ENCODE peak calls at places on chromosomes 13 and 19, in ten cellular contexts. M is CD8-positive, alpha-beta memory T cell; W is stomach; P is astrocyte of the spinal cord; B is ovary; U is right atrium auricular region; Q is AG09309; V is tibial artery; R is epithelial cell of esophagus; H is thoracic aorta. I is an unnamed sample.

GRCh38 chr13:35005051-35005450 is 63.0 kb downstream of the NBEA start:
- DNase-seq in M (no peak), W (no peak), P (no peak), B (no peak), U (no peak), Q (no peak), V (no peak), R (no peak), H (no peak), I (no peak)

GRCh38 chr19:42606660-42607351 is 12.1 kb upstream of the CEACAM8 start:
- DNase-seq in M (peak; percentile 9), W (peak; percentile 89), P (peak; percentile 5), B (no peak), U (no peak), Q (no peak), V (no peak), R (peak; percentile 72), H (no peak), I (no peak)

GRCh38 chr13:35465345-35465744 is 11.1 kb downstream of the MAB21L1 start:
- DNase-seq in M (no peak), W (no peak), P (no peak), B (no peak), U (no peak), Q (no peak), V (no peak), R (no peak), H (no peak), I (no peak)

GRCh38 chr19:42477933-42478332 is 35.2 kb upstream of the CXCL17 start:
- DNase-seq in M (no peak), W (no peak), P (no peak), B (no peak), U (no peak), Q (no peak), V (no peak), R (no peak), H (no peak), I (no peak)

GRCh38 chr13:66312312-66313087 is 917.6 kb downstream of the PCDH9 start:
- DNase-seq in M (no peak), W (peak; percentile 60), P (peak; percentile 92), B (no peak), U (no peak), Q (peak; percentile 27), V (no peak), R (peak; percentile 7), H (no peak), I (peak; percentile 81)

GRCh38 chr19:13014921-13015280 is 19.6 kb downstream of the NFIX start:
- DNase-seq in M (no peak), W (no peak), P (no peak), B (no peak), U (no peak), Q (no peak), V (no peak), R (no peak), H (no peak), I (no peak)

GRCh38 chr13:20192470-20193141 is at the start of gene GJB2:
- DNase-seq in M (no peak), W (peak; percentile 48), P (no peak), B (no peak), U (no peak), Q (no peak), V (no peak), R (peak; percentile 65), H (no peak), I (no peak)

GRCh38 chr19:45249261-45250033 is 1.6 kb upstream of the MARK4 start:
- DNase-seq in M (no peak), W (no peak), P (no peak), B (no peak), U (no peak), Q (no peak), V (no peak), R (peak; percentile 35), H (no peak), I (no peak)

GRCh38 chr13:77896536-77896935 is 22.1 kb downstream of the EDNRB start:
- DNase-seq in M (no peak), W (no peak), P (peak; percentile 51), B (no peak), U (peak; percentile 85), Q (no peak), V (no peak), R (no peak), H (no peak), I (peak; percentile 93)

GRCh38 chr13:74696148-74696922 is 562.1 kb upstream of the KLF12 start:
- DNase-seq in M (no peak), W (no peak), P (no peak), B (no peak), U (no peak), Q (no peak), V (no peak), R (no peak), H (no peak), I (no peak)

DNA sequence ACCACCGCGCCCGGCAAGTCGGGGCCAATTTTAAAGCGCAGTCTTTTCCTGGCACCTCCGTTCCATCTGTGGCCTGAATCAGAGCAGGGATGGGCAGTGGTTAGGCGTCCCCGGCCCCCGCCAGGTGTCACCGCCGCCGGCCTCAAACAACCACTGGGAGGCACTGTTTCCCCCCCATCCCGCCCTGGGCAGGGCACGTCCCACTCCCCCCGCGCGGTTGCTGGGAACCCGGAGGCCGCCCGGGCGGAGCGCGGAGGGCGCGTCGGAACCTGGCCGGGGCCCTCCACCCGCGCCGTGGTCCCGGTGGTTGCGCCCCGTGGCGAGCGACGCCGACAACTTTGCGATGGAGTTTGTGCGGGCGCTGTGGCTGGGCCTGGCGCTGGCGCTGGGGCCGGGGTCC is at the start of gene GRIN3B:
- DNase-seq in M (peak; percentile 47), W (peak; percentile 60), P (peak; percentile 35), B (no peak), U (no peak), Q (no peak), V (no peak), R (peak; percentile 76), H (no peak), I (no peak)
- H3K4me3 ChIP-seq in M (no peak within 1 kb of the TSS), W (no peak within 1 kb of the TSS), P (no peak within 1 kb of the TSS), B (no peak within 1 kb of the TSS), U (no peak within 1 kb of the TSS), Q (no peak within 1 kb of the TSS), V (peak within 1 kb of the TSS; percentile 26), R (no peak within 1 kb of the TSS), H (peak within 1 kb of the TSS; percentile 37), I (peak within 1 kb of the TSS; percentile 34)

GRCh38 chr13:44373601-44374347 is at the start of gene SERP2:
- DNase-seq in M (no peak), W (no peak), P (peak; percentile 32), B (peak; percentile 51), U (no peak), Q (no peak), V (no peak), R (no peak), H (no peak), I (no peak)
- H3K4me3 ChIP-seq in M (no peak within 1 kb of the TSS), W (peak within 1 kb of the TSS; percentile 61), P (peak within 1 kb of the TSS; percentile 37), B (peak within 1 kb of the TSS; percentile 51), U (peak within 1 kb of the TSS; percentile 55), Q (peak within 1 kb of the TSS; percentile 35), V (peak within 1 kb of the TSS; percentile 72), R (peak within 1 kb of the TSS; percentile 21), H (peak within 1 kb of the TSS; percentile 84), I (peak within 1 kb of the TSS; percentile 52)

GRCh38 chr13:41052441-41052840 is 8.9 kb upstream of the WBP4 start:
- DNase-seq in M (no peak), W (no peak), P (no peak), B (no peak), U (no peak), Q (no peak), V (no peak), R (no peak), H (no peak), I (no peak)

GRCh38 chr13:41054919-41055619 is 6.2 kb upstream of the WBP4 start:
- DNase-seq in M (no peak), W (no peak), P (no peak), B (no peak), U (no peak), Q (no peak), V (no peak), R (no peak), H (no peak), I (no peak)

GRCh38 chr13:41056194-41056593 is 5.1 kb upstream of the WBP4 start:
- DNase-seq in M (no peak), W (no peak), P (no peak), B (no peak), U (no peak), Q (no peak), V (no peak), R (no peak), H (no peak), I (no peak)

GRCh38 chr13:41054212-41054877 is 7.0 kb upstream of the WBP4 start:
- DNase-seq in M (peak; percentile 39), W (no peak), P (peak; percentile 61), B (no peak), U (no peak), Q (peak; percentile 67), V (no peak), R (peak; percentile 65), H (no peak), I (no peak)

GRCh38 chr13:41053384-41053826 is 7.9 kb upstream of the WBP4 start:
- DNase-seq in M (no peak), W (no peak), P (no peak), B (no peak), U (peak; percentile 69), Q (peak; percentile 60), V (no peak), R (peak; percentile 63), H (no peak), I (no peak)
- H3K4me3 ChIP-seq in M (no peak overlapping the region), W (no peak overlapping the region), P (no peak overlapping the region), B (no peak overlapping the region), U (no peak overlapping the region), Q (no peak overlapping the region), V (no peak overlapping the region), R (no peak overlapping the region), H (peak overlapping the region; percentile 33), I (no peak overlapping the region)

GRCh38 chr13:63490149-63490548 is 2074.5 kb upstream of the PCDH20 start:
- DNase-seq in M (no peak), W (no peak), P (no peak), B (no peak), U (no peak), Q (no peak), V (no peak), R (no peak), H (no peak), I (no peak)
- H3K4me3 ChIP-seq in M (no peak overlapping the region), W (no peak overlapping the region), P (no peak overlapping the region), B (no peak overlapping the region), U (no peak overlapping the region), Q (no peak overlapping the region), V (no peak overlapping the region), R (no peak overlapping the region), H (no peak overlapping the region), I (no peak overlapping the region)

I was measured in skeletal muscle cell.